ENCODE peak calls at places on chromosomes 4 and X, in nine cellular contexts. One of them, this sample, is unnamed.

GRCh38 chrX:30065226-30065625 is 150.1 kb upstream of the MAGEB2 start:
- DNase-seq in glutamatergic neuron: no peak
- DNase-seq in activated CD4-positive, alpha-beta T cell treated with anti-CD3 and anti-CD28 coated beads for 48 hours: no peak
- DNase-seq in EH: peak
- DNase-seq in AG04449: no peak
- DNase-seq in kidney glomerular epithelial cell: peak
- DNase-seq in naive thymus-derived CD4-positive, alpha-beta T cell: no peak
- DNase-seq in amygdala: no peak
- DNase-seq in NB4: no peak
- DNase-seq in this sample: no peak

GRCh38 chr4:42927946-42928345 is 35.4 kb downstream of the GRXCR1 start:
- DNase-seq in glutamatergic neuron: no peak
- DNase-seq in activated CD4-positive, alpha-beta T cell treated with anti-CD3 and anti-CD28 coated beads for 48 hours: no peak
- DNase-seq in EH: no peak
- DNase-seq in AG04449: no peak
- DNase-seq in kidney glomerular epithelial cell: peak
- DNase-seq in naive thymus-derived CD4-positive, alpha-beta T cell: no peak
- DNase-seq in amygdala: no peak
- DNase-seq in NB4: no peak
- DNase-seq in this sample: no peak

GRCh38 chrX:87702795-87703194 is 185.2 kb downstream of the KLHL4 start:
- DNase-seq in glutamatergic neuron: no peak
- DNase-seq in activated CD4-positive, alpha-beta T cell treated with anti-CD3 and anti-CD28 coated beads for 48 hours: no peak
- DNase-seq in EH: no peak
- DNase-seq in AG04449: no peak
- DNase-seq in kidney glomerular epithelial cell: no peak
- DNase-seq in naive thymus-derived CD4-positive, alpha-beta T cell: no peak
- DNase-seq in amygdala: no peak
- DNase-seq in NB4: no peak
- DNase-seq in this sample: no peak

GRCh38 chr4:6885953-6886557 is 23.6 kb upstream of the TBC1D14 start:
- DNase-seq in glutamatergic neuron: no peak
- DNase-seq in activated CD4-positive, alpha-beta T cell treated with anti-CD3 and anti-CD28 coated beads for 48 hours: no peak
- DNase-seq in EH: peak
- DNase-seq in AG04449: no peak
- DNase-seq in kidney glomerular epithelial cell: peak
- DNase-seq in naive thymus-derived CD4-positive, alpha-beta T cell: no peak
- DNase-seq in amygdala: peak
- DNase-seq in NB4: peak
- DNase-seq in this sample: peak

GRCh38 chr4:183987987-183988392 is 82.9 kb downstream of the STOX2 start:
- DNase-seq in glutamatergic neuron: no peak
- DNase-seq in activated CD4-positive, alpha-beta T cell treated with anti-CD3 and anti-CD28 coated beads for 48 hours: no peak
- DNase-seq in EH: peak
- DNase-seq in AG04449: peak
- DNase-seq in kidney glomerular epithelial cell: peak
- DNase-seq in naive thymus-derived CD4-positive, alpha-beta T cell: no peak
- DNase-seq in amygdala: peak
- DNase-seq in NB4: peak
- DNase-seq in this sample: no peak

GRCh38 chr4:36332023-36332781 is 50.8 kb downstream of the DTHD1 start:
- DNase-seq in glutamatergic neuron: no peak
- DNase-seq in activated CD4-positive, alpha-beta T cell treated with anti-CD3 and anti-CD28 coated beads for 48 hours: peak
- DNase-seq in EH: no peak
- DNase-seq in AG04449: no peak
- DNase-seq in kidney glomerular epithelial cell: peak
- DNase-seq in naive thymus-derived CD4-positive, alpha-beta T cell: no peak
- DNase-seq in amygdala: peak
- DNase-seq in NB4: no peak
- DNase-seq in this sample: no peak

GRCh38 chrX:84956304-84956703 is 47.4 kb upstream of the APOOL start:
- DNase-seq in glutamatergic neuron: no peak
- DNase-seq in activated CD4-positive, alpha-beta T cell treated with anti-CD3 and anti-CD28 coated beads for 48 hours: no peak
- DNase-seq in EH: no peak
- DNase-seq in AG04449: no peak
- DNase-seq in kidney glomerular epithelial cell: no peak
- DNase-seq in naive thymus-derived CD4-positive, alpha-beta T cell: no peak
- DNase-seq in amygdala: no peak
- DNase-seq in NB4: no peak
- DNase-seq in this sample: no peak

GRCh38 chr4:26574563-26574962 is 9.3 kb upstream of the TBC1D19 start:
- DNase-seq in glutamatergic neuron: no peak
- DNase-seq in activated CD4-positive, alpha-beta T cell treated with anti-CD3 and anti-CD28 coated beads for 48 hours: no peak
- DNase-seq in EH: no peak
- DNase-seq in AG04449: no peak
- DNase-seq in kidney glomerular epithelial cell: no peak
- DNase-seq in naive thymus-derived CD4-positive, alpha-beta T cell: no peak
- DNase-seq in amygdala: no peak
- DNase-seq in NB4: no peak
- DNase-seq in this sample: no peak

GRCh38 chr4:80113615-80114014 is 40.6 kb upstream of the ANTXR2 start:
- DNase-seq in glutamatergic neuron: no peak
- DNase-seq in activated CD4-positive, alpha-beta T cell treated with anti-CD3 and anti-CD28 coated beads for 48 hours: no peak
- DNase-seq in EH: peak
- DNase-seq in AG04449: no peak
- DNase-seq in kidney glomerular epithelial cell: no peak
- DNase-seq in naive thymus-derived CD4-positive, alpha-beta T cell: no peak
- DNase-seq in amygdala: no peak
- DNase-seq in NB4: no peak
- DNase-seq in this sample: no peak